ENCODE peak calls at places on chromosomes 2 and 18, in four cellular contexts. S is colonic mucosa, H is endothelial cell of umbilical vein, B is GM03348. T is an unnamed sample.
A peak's percentile ranks its signal among the peaks of the same experiment; 100 is the strongest.

GRCh38 chr18:52337286-52337685 is 2.7 kb upstream of the DCC start:
- DNase-seq in S (no peak), H (no peak), B (peak; percentile 3), T (no peak)

GRCh38 chr2:168060956-168061750 is 186.2 kb downstream of the STK39 start:
- DNase-seq in H (no peak), S (no peak), B (peak; percentile 63), T (no peak)

GRCh38 chr2:207133862-207134519 is 31.8 kb downstream of the KLF7 start:
- DNase-seq in S (peak; percentile 26), B (peak; percentile 50), H (peak; percentile 86), T (no peak)

GRCh38 chr2:182300603-182301002 is 126.2 kb downstream of the PDE1A start:
- DNase-seq in B (no peak), S (no peak), H (no peak), T (no peak)

GRCh38 chr2:12486205-12487118 is 230.3 kb upstream of the TRIB2 start:
- DNase-seq in B (no peak), S (no peak), H (no peak), T (no peak)

GRCh38 chr2:99860720-99861375 is 281.5 kb downstream of the AFF3 start:
- DNase-seq in H (no peak), S (no peak), B (no peak), T (no peak)

GRCh38 chr2:27489118-27489497 is 435 bp downstream of the IFT172 start:
- DNase-seq in B (peak; percentile 31), H (peak; percentile 48), S (peak; percentile 26), T (no peak)

GRCh38 chr2:214481204-214481603 is 70.3 kb downstream of the VWC2L start:
- DNase-seq in S (no peak), B (no peak), H (no peak), T (no peak)

GRCh38 chr2:233247744-233248143 is 3.7 kb upstream of the ATG16L1 start:
- DNase-seq in S (no peak), H (peak; percentile 34), B (no peak), T (no peak)

GRCh38 chr2:161096336-161096735 is 63.9 kb upstream of the TANK start:
- DNase-seq in H (peak; percentile 71), B (no peak), S (no peak), T (no peak)

GRCh38 chr2:132998221-132998620 is 328.2 kb upstream of the LYPD1 start:
- DNase-seq in B (no peak), S (no peak), H (no peak), T (no peak)

GRCh38 chr2:70702711-70703395 is 65.1 kb downstream of the ADD2 start:
- DNase-seq in S (no peak), H (no peak), B (no peak), T (no peak)

GRCh38 chr2:56248965-56249742 is 65.4 kb downstream of the CCDC85A start:
- DNase-seq in H (no peak), B (no peak), S (no peak), T (no peak)

GRCh38 chr2:75424936-75425619 is 135.7 kb downstream of the EVA1A start:
- DNase-seq in H (no peak), B (peak; percentile 16), S (no peak), T (no peak)

GRCh38 chr2:66478729-66479316 is 43.9 kb downstream of the MEIS1 start:
- DNase-seq in B (no peak), H (no peak), S (no peak), T (no peak)

GRCh38 chr18:44548291-44549221 is 132.1 kb upstream of the SETBP1 start:
- DNase-seq in S (peak; percentile 28), B (peak; percentile 46), H (peak; percentile 9), T (no peak)

GRCh38 chr2:168901013-168901412 is at the start of gene G6PC2:
- DNase-seq in B (no peak), H (no peak), S (no peak), T (no peak)

GRCh38 chr2:216151313-216152030 is 42.3 kb downstream of the XRCC5 start:
- DNase-seq in S (no peak), H (no peak), B (no peak), T (no peak)

GRCh38 chr2:62589691-62590356 is 83.8 kb upstream of the TMEM17 start:
- DNase-seq in S (no peak), H (no peak), B (no peak), T (no peak)

GRCh38 chr18:8389391-8390340 is 219.6 kb upstream of the RAB12 start:
- DNase-seq in S (peak; percentile 69), H (peak; percentile 78), B (peak; percentile 83), T (peak; percentile 79)

GRCh38 chr2:64998658-64999061 is 9.5 kb downstream of the SLC1A4 start:
- DNase-seq in B (peak; percentile 32), S (no peak), H (peak; percentile 94), T (no peak)

GRCh38 chr18:45275367-45276113 is 339.7 kb upstream of the SLC14A2 start:
- DNase-seq in S (no peak), B (no peak), H (peak; percentile 24), T (no peak)

GRCh38 chr2:207543272-207543671 is 13.5 kb downstream of the CREB1 start:
- DNase-seq in S (no peak), B (no peak), H (no peak), T (no peak)

GRCh38 chr2:9423100-9423921 is at the start of the genes CPSF3 and ITGB1BP1:
- DNase-seq in S (peak; percentile 96), B (peak; percentile 100), H (peak; percentile 96), T (peak; percentile 99)

GRCh38 chr2:240568678-240569522 is 616 bp downstream of the RNPEPL1 start:
- DNase-seq in B (peak; percentile 83), S (peak; percentile 57), H (peak; percentile 59), T (peak; percentile 64)

GRCh38 chr2:122525341-122525740 is 769.9 kb downstream of the TSN start:
- DNase-seq in H (no peak), B (no peak), S (no peak), T (no peak)

GRCh38 chr2:120466704-120467054 is 120.7 kb downstream of the INHBB start:
- DNase-seq in B (peak; percentile 32), S (no peak), H (no peak), T (no peak)

GRCh38 chr2:28627722-28628480 is 123.7 kb upstream of the PPP1CB start:
- DNase-seq in B (no peak), H (no peak), S (no peak), T (no peak)

GRCh38 chr18:34647251-34647650 is 62.8 kb upstream of the DTNA start:
- DNase-seq in H (no peak), B (no peak), S (no peak), T (no peak)

GRCh38 chr2:215620528-215620927 is 184.7 kb upstream of the FN1 start:
- DNase-seq in B (no peak), S (no peak), H (no peak), T (no peak)

GRCh38 chr2:200373973-200374416 is 67.5 kb downstream of the SPATS2L start:
- DNase-seq in B (no peak), S (peak; percentile 60), H (no peak), T (no peak)

GRCh38 chr18:40258298-40258697 is 1696.7 kb upstream of the PIK3C3 start:
- DNase-seq in H (no peak), S (no peak), B (no peak), T (no peak)

GRCh38 chr2:127701193-127701650 is at the start of gene SFT2D3:
- DNase-seq in B (peak; percentile 97), H (peak; percentile 91), S (peak; percentile 94), T (peak; percentile 88)